ENCODE peak calls at places on chromosome 18, in four cellular contexts. S is CD4-positive, alpha-beta memory T cell; T is gastrocnemius medialis; R is H7. I is an unnamed sample.

GRCh38 chr18:61833978-61834377 is 58.8 kb downstream of the RNF152 start:
- DNase-seq in S (no peak), T (no peak), R (no peak), I (no peak)

GRCh38 chr18:31100598-31101147 is 1.5 kb downstream of the DSC2 start:
- DNase-seq in S (no peak), T (no peak), R (peak), I (no peak)

GRCh38 chr18:24600076-24600654 is 139.7 kb downstream of the HRH4 start:
- DNase-seq in S (peak), T (no peak), R (peak), I (peak)

GRCh38 chr18:28961669-28962228 is 784.8 kb upstream of the CDH2 start:
- DNase-seq in S (no peak), T (no peak), R (peak), I (no peak)

GRCh38 chr18:24659837-24660720 is 199.6 kb downstream of the HRH4 start:
- DNase-seq in S (peak), T (no peak), R (no peak), I (no peak)

GRCh38 chr18:79617521-79618500 is 61.8 kb upstream of the CTDP1 start:
- DNase-seq in S (no peak), T (no peak), R (no peak), I (no peak)

GRCh38 chr18:63346031-63346430 is 21.0 kb downstream of the KDSR start:
- DNase-seq in S (no peak), T (no peak), R (no peak), I (no peak)

GRCh38 chr18:4040391-4041172 is 414.5 kb downstream of the DLGAP1 start:
- DNase-seq in S (no peak), T (no peak), R (no peak), I (no peak)

GRCh38 chr18:43634994-43635393 is 357.7 kb upstream of the SYT4 start:
- DNase-seq in S (no peak), T (no peak), R (no peak), I (no peak)

GRCh38 chr18:78101091-78101490 is 851.4 kb downstream of the GALR1 start:
- DNase-seq in S (no peak), T (no peak), R (no peak), I (no peak)

GRCh38 chr18:8657873-8658521 is 47.4 kb upstream of the MTCL1 start:
- DNase-seq in S (no peak), T (no peak), R (peak), I (no peak)

GRCh38 chr18:61949946-61950345 is 57.1 kb upstream of the RNF152 start:
- DNase-seq in S (no peak), T (no peak), R (no peak), I (peak)

GRCh38 chr18:6798896-6799295 is 69.4 kb downstream of the ARHGAP28 start:
- DNase-seq in S (no peak), T (no peak), R (no peak), I (no peak)

GRCh38 chr18:69162649-69163048 is 238.0 kb upstream of the DOK6 start:
- DNase-seq in S (no peak), T (no peak), R (no peak), I (no peak)
- H3K4me3 ChIP-seq in S (no peak), T (no peak), R (no peak), I (no peak)

GRCh38 chr18:73626221-73626620 is 521.4 kb downstream of the FBXO15 start:
- DNase-seq in S (no peak), T (no peak), R (no peak), I (no peak)
- H3K4me3 ChIP-seq in S (no peak), T (no peak), R (no peak), I (no peak)

DNA sequence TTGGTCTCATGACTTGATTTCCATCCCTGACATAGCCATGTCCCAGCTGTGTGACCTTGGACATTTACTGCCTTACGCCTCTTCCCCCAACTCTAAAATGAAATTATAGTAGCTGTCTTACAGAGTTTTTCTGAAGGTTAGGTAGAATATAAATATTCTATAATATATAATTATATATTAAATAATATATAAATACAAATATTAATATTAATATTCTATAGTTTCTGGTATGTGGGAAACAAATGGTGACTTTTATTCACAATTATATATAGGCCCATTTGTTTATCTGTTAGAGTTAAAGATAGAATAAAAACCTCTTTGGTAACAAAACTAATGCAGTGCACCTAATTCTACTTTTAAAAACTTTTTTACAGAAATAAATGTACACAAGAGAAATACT is 1.7 kb downstream of the RBBP8 start:
- DNase-seq in S (no peak), T (no peak), R (no peak), I (no peak)
- H3K4me3 ChIP-seq in S (no peak), T (no peak), R (no peak), I (no peak)

GRCh38 chr18:70446063-70446462 is 157.2 kb downstream of the SOCS6 start:
- DNase-seq in S (no peak), T (no peak), R (no peak), I (no peak)
- H3K4me3 ChIP-seq in S (no peak), T (no peak), R (no peak), I (no peak)

GRCh38 chr18:47560693-47561092 is 309.2 kb upstream of the SKOR2 start:
- DNase-seq in S (no peak), T (no peak), R (peak), I (no peak)
- H3K4me3 ChIP-seq in S (no peak), T (no peak), R (no peak), I (no peak)

DNA sequence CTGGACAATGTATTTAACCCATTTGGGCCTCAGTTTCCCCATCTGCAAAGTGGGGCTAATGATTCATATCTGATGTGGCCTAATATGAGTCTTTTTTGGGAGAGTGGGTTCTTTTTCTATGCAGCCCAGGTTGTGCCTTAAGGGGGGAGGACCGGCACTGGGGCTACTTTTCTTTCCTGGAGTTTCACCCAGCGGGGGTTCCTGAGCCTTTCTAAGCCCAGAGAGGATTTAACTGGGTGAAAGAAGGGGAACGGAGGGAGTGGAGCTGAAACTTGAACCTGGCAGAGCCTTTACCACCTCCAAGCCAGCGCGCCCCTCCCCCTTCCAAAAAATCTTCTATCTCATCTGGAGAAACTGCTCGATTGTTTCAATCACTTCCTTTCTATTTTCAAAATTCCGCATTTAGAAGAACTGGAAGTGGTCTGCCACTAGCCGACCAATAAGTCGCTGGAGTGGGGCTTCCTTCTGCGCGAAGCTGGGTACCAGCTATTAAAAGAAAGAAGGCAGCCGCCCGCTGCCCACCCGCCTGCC is 205.0 kb upstream of the SMAD2 start:
- DNase-seq in S (no peak), T (no peak), R (peak), I (no peak)
- H3K4me3 ChIP-seq in S (no peak), T (peak), R (peak), I (no peak)

GRCh38 chr18:13139885-13140450 is 78.6 kb upstream of the LDLRAD4 start:
- DNase-seq in S (no peak), T (no peak), R (no peak), I (no peak)
- H3K4me3 ChIP-seq in S (no peak), T (no peak), R (no peak), I (no peak)